ENCODE peak calls at places on chromosomes 2 and 18, in four cellular contexts. One of them, this sample, is unnamed.
A peak's percentile ranks its signal among the peaks of the same experiment; 100 is the strongest.

GRCh38 chr2:197135806-197136205 is 174.8 kb downstream of the ANKRD44 start:
- DNase-seq in GM13977: no peak
- DNase-seq in activated effector memory CD4-positive, alpha-beta T cell treated with anti-CD3 and anti-CD28 coated beads, Interleukin-2, amount 50 U/mL, for 16 hours: no peak
- DNase-seq in endothelial cell: no peak
- DNase-seq in this sample: no peak

GRCh38 chr2:235230809-235231601 is 262.8 kb upstream of the AGAP1 start:
- DNase-seq in GM13977: no peak
- DNase-seq in activated effector memory CD4-positive, alpha-beta T cell treated with anti-CD3 and anti-CD28 coated beads, Interleukin-2, amount 50 U/mL, for 16 hours: no peak
- DNase-seq in endothelial cell: no peak
- DNase-seq in this sample: no peak

GRCh38 chr2:77629529-77629928 is 107.4 kb upstream of the LRRTM4 start:
- DNase-seq in GM13977: no peak
- DNase-seq in activated effector memory CD4-positive, alpha-beta T cell treated with anti-CD3 and anti-CD28 coated beads, Interleukin-2, amount 50 U/mL, for 16 hours: no peak
- DNase-seq in endothelial cell: no peak
- DNase-seq in this sample: no peak

GRCh38 chr18:48989304-48990284 is 38.8 kb upstream of the SMAD7 start:
- DNase-seq in activated effector memory CD4-positive, alpha-beta T cell treated with anti-CD3 and anti-CD28 coated beads, Interleukin-2, amount 50 U/mL, for 16 hours: no peak
- DNase-seq in endothelial cell: no peak
- DNase-seq in GM13977: no peak
- DNase-seq in this sample: no peak

GRCh38 chr2:48343154-48343553 is 186.8 kb upstream of the STON1 start:
- DNase-seq in endothelial cell: no peak
- DNase-seq in GM13977: no peak
- DNase-seq in activated effector memory CD4-positive, alpha-beta T cell treated with anti-CD3 and anti-CD28 coated beads, Interleukin-2, amount 50 U/mL, for 16 hours: no peak
- DNase-seq in this sample: no peak

GRCh38 chr2:174673876-174674275 is 76.3 kb upstream of the WIPF1 start:
- DNase-seq in endothelial cell: no peak
- DNase-seq in GM13977: no peak
- DNase-seq in activated effector memory CD4-positive, alpha-beta T cell treated with anti-CD3 and anti-CD28 coated beads, Interleukin-2, amount 50 U/mL, for 16 hours: no peak
- DNase-seq in this sample: no peak

GRCh38 chr18:12742453-12742852 is 39.6 kb downstream of the PSMG2 start:
- DNase-seq in activated effector memory CD4-positive, alpha-beta T cell treated with anti-CD3 and anti-CD28 coated beads, Interleukin-2, amount 50 U/mL, for 16 hours: no peak
- DNase-seq in endothelial cell: no peak
- DNase-seq in GM13977: no peak
- DNase-seq in this sample: no peak

GRCh38 chr2:202104286-202104870 is 31.3 kb downstream of the KIAA2012 start:
- DNase-seq in endothelial cell: peak; percentile 48
- DNase-seq in GM13977: peak; percentile 37
- DNase-seq in activated effector memory CD4-positive, alpha-beta T cell treated with anti-CD3 and anti-CD28 coated beads, Interleukin-2, amount 50 U/mL, for 16 hours: peak; percentile 65
- DNase-seq in this sample: peak; percentile 41

GRCh38 chr2:240306185-240306584 is 129.3 kb upstream of the GPC1 start:
- DNase-seq in endothelial cell: no peak
- DNase-seq in GM13977: no peak
- DNase-seq in activated effector memory CD4-positive, alpha-beta T cell treated with anti-CD3 and anti-CD28 coated beads, Interleukin-2, amount 50 U/mL, for 16 hours: peak; percentile 21
- DNase-seq in this sample: no peak

GRCh38 chr2:10721344-10722251 is at the start of gene ATP6V1C2:
- DNase-seq in GM13977: peak; percentile 86
- DNase-seq in activated effector memory CD4-positive, alpha-beta T cell treated with anti-CD3 and anti-CD28 coated beads, Interleukin-2, amount 50 U/mL, for 16 hours: peak; percentile 63
- DNase-seq in endothelial cell: peak; percentile 51
- DNase-seq in this sample: no peak

GRCh38 chr18:50092250-50092780 is 102.6 kb downstream of the MYO5B start:
- DNase-seq in activated effector memory CD4-positive, alpha-beta T cell treated with anti-CD3 and anti-CD28 coated beads, Interleukin-2, amount 50 U/mL, for 16 hours: no peak
- DNase-seq in endothelial cell: no peak
- DNase-seq in GM13977: no peak
- DNase-seq in this sample: no peak

GRCh38 chr2:27262379-27263286 is at the start of gene SLC30A3:
- DNase-seq in endothelial cell: peak; percentile 33
- DNase-seq in GM13977: peak; percentile 93
- DNase-seq in activated effector memory CD4-positive, alpha-beta T cell treated with anti-CD3 and anti-CD28 coated beads, Interleukin-2, amount 50 U/mL, for 16 hours: peak; percentile 86
- DNase-seq in this sample: no peak

GRCh38 chr18:41753826-41754225 is 201.2 kb upstream of the PIK3C3 start:
- DNase-seq in GM13977: no peak
- DNase-seq in endothelial cell: no peak
- DNase-seq in activated effector memory CD4-positive, alpha-beta T cell treated with anti-CD3 and anti-CD28 coated beads, Interleukin-2, amount 50 U/mL, for 16 hours: no peak
- DNase-seq in this sample: no peak

GRCh38 chr2:241813080-241813805 is 4.2 kb downstream of the NEU4 start:
- DNase-seq in activated effector memory CD4-positive, alpha-beta T cell treated with anti-CD3 and anti-CD28 coated beads, Interleukin-2, amount 50 U/mL, for 16 hours: no peak
- DNase-seq in GM13977: peak; percentile 47
- DNase-seq in endothelial cell: no peak
- DNase-seq in this sample: no peak

GRCh38 chr2:237704476-237705224 is 77.3 kb downstream of the LRRFIP1 start:
- DNase-seq in endothelial cell: no peak
- DNase-seq in activated effector memory CD4-positive, alpha-beta T cell treated with anti-CD3 and anti-CD28 coated beads, Interleukin-2, amount 50 U/mL, for 16 hours: no peak
- DNase-seq in GM13977: no peak
- DNase-seq in this sample: no peak

GRCh38 chr2:1055014-1055595 is 104.5 kb downstream of the SNTG2 start:
- DNase-seq in GM13977: no peak
- DNase-seq in endothelial cell: no peak
- DNase-seq in activated effector memory CD4-positive, alpha-beta T cell treated with anti-CD3 and anti-CD28 coated beads, Interleukin-2, amount 50 U/mL, for 16 hours: no peak
- DNase-seq in this sample: no peak

GRCh38 chr2:177728920-177729319 is 336.3 kb downstream of the AGPS start:
- DNase-seq in endothelial cell: no peak
- DNase-seq in activated effector memory CD4-positive, alpha-beta T cell treated with anti-CD3 and anti-CD28 coated beads, Interleukin-2, amount 50 U/mL, for 16 hours: no peak
- DNase-seq in GM13977: no peak
- DNase-seq in this sample: no peak

GRCh38 chr2:158202151-158202778 is 100.6 kb downstream of the UPP2 start:
- DNase-seq in activated effector memory CD4-positive, alpha-beta T cell treated with anti-CD3 and anti-CD28 coated beads, Interleukin-2, amount 50 U/mL, for 16 hours: no peak
- DNase-seq in GM13977: no peak
- DNase-seq in endothelial cell: no peak
- DNase-seq in this sample: no peak

GRCh38 chr2:153872311-153873061 is 764 bp downstream of the GALNT13 start:
- DNase-seq in endothelial cell: peak; percentile 20
- DNase-seq in activated effector memory CD4-positive, alpha-beta T cell treated with anti-CD3 and anti-CD28 coated beads, Interleukin-2, amount 50 U/mL, for 16 hours: no peak
- DNase-seq in GM13977: no peak
- DNase-seq in this sample: no peak

GRCh38 chr2:179410552-179411356 is 146.1 kb upstream of the SESTD1 start:
- DNase-seq in endothelial cell: peak; percentile 47
- DNase-seq in GM13977: peak; percentile 30
- DNase-seq in activated effector memory CD4-positive, alpha-beta T cell treated with anti-CD3 and anti-CD28 coated beads, Interleukin-2, amount 50 U/mL, for 16 hours: no peak
- DNase-seq in this sample: peak; percentile 39

GRCh38 chr2:169562519-169562918 is 11.1 kb downstream of the FASTKD1 start:
- DNase-seq in GM13977: no peak
- DNase-seq in endothelial cell: no peak
- DNase-seq in activated effector memory CD4-positive, alpha-beta T cell treated with anti-CD3 and anti-CD28 coated beads, Interleukin-2, amount 50 U/mL, for 16 hours: no peak
- DNase-seq in this sample: no peak

GRCh38 chr2:236180831-236181453 is 12.8 kb upstream of the GBX2 start:
- DNase-seq in endothelial cell: peak; percentile 76
- DNase-seq in GM13977: peak; percentile 67
- DNase-seq in activated effector memory CD4-positive, alpha-beta T cell treated with anti-CD3 and anti-CD28 coated beads, Interleukin-2, amount 50 U/mL, for 16 hours: no peak
- DNase-seq in this sample: peak; percentile 25

This sample was measured in HFF-Myc.